ENCODE peak calls at places on chromosomes 12 and 14, in five cellular contexts. One of them, this sample, is unnamed.

GRCh38 chr12:16454481-16454880 is 107.0 kb downstream of the MGST1 start:
- DNase-seq in NT2/D1: no peak
- DNase-seq in endodermal cell: no peak
- DNase-seq in colonic mucosa: no peak
- DNase-seq in pancreas: no peak
- DNase-seq in this sample: no peak

GRCh38 chr12:124428792-124429281 is 133.9 kb downstream of the RFLNA start:
- DNase-seq in NT2/D1: no peak
- DNase-seq in endodermal cell: no peak
- DNase-seq in colonic mucosa: no peak
- DNase-seq in pancreas: no peak
- DNase-seq in this sample: no peak

GRCh38 chr14:101215266-101215665 is 311.7 kb upstream of the RTL1 start:
- DNase-seq in NT2/D1: no peak
- DNase-seq in endodermal cell: no peak
- DNase-seq in colonic mucosa: no peak
- DNase-seq in pancreas: no peak
- DNase-seq in this sample: no peak

GRCh38 chr14:23951590-23952143 is 1.9 kb upstream of the DHRS4 start:
- DNase-seq in NT2/D1: no peak
- DNase-seq in endodermal cell: peak; percentile 67
- DNase-seq in colonic mucosa: no peak
- DNase-seq in pancreas: peak; percentile 72
- DNase-seq in this sample: no peak

GRCh38 chr12:65670775-65671174 is 153.5 kb upstream of the HMGA2 start:
- DNase-seq in NT2/D1: no peak
- DNase-seq in endodermal cell: no peak
- DNase-seq in colonic mucosa: no peak
- DNase-seq in pancreas: no peak
- DNase-seq in this sample: no peak

GRCh38 chr14:26841361-26841760 is 243.5 kb upstream of the NOVA1 start:
- DNase-seq in NT2/D1: no peak
- DNase-seq in endodermal cell: no peak
- DNase-seq in colonic mucosa: no peak
- DNase-seq in pancreas: no peak
- DNase-seq in this sample: no peak

GRCh38 chr12:125125271-125125670 is 60.0 kb downstream of the AACS start:
- DNase-seq in NT2/D1: no peak
- DNase-seq in endodermal cell: no peak
- DNase-seq in colonic mucosa: peak; percentile 81
- DNase-seq in pancreas: no peak
- DNase-seq in this sample: no peak

GRCh38 chr14:68715032-68715924 is 77.6 kb downstream of the ZFP36L1 start:
- DNase-seq in NT2/D1: no peak
- DNase-seq in endodermal cell: no peak
- DNase-seq in colonic mucosa: no peak
- DNase-seq in pancreas: no peak
- DNase-seq in this sample: no peak

GRCh38 chr14:85439696-85440328 is 90.1 kb upstream of the FLRT2 start:
- DNase-seq in NT2/D1: no peak
- DNase-seq in endodermal cell: no peak
- DNase-seq in colonic mucosa: no peak
- DNase-seq in pancreas: no peak
- DNase-seq in this sample: no peak
- H3K9me3 ChIP-seq in NT2/D1: no peaks in the 10 kb centered on the region
- H3K9me3 ChIP-seq in endodermal cell: peaks cover 8% of the 10 kb centered on the region
- H3K9me3 ChIP-seq in colonic mucosa: no peaks in the 10 kb centered on the region
- H3K9me3 ChIP-seq in pancreas: no peaks in the 10 kb centered on the region
- H3K9me3 ChIP-seq in this sample: no peaks in the 10 kb centered on the region

GRCh38 chr12:128856035-128856790 is 2.9 kb downstream of the GLT1D1 start:
- DNase-seq in NT2/D1: no peak
- DNase-seq in endodermal cell: peak; percentile 79
- DNase-seq in colonic mucosa: no peak
- DNase-seq in pancreas: no peak
- DNase-seq in this sample: no peak
- H3K27me3 ChIP-seq in NT2/D1: peaks cover 14% of the 10 kb centered on the region
- H3K27me3 ChIP-seq in endodermal cell: no peaks in the 10 kb centered on the region
- H3K27me3 ChIP-seq in colonic mucosa: peaks cover 3% of the 10 kb centered on the region
- H3K27me3 ChIP-seq in pancreas: peaks cover 13% of the 10 kb centered on the region
- H3K27me3 ChIP-seq in this sample: no peaks in the 10 kb centered on the region

DNA sequence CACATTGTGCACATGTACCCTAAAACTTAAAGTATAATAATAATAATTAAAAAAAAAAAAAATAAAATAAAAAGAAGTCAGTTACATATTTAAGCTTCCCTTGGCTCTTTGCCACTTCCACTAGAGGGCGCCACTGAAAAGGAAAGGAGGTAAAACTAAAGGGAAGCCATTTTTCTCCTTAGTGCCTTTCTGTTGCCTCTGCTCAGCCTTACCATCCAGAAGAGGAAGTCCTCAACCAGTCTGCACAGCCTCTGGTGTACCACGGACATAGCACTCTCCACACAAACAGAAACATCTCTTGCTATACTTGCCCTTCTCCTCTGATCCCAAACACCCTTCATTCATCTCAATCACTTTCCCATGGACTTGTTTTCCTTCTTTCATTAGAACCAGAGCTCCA is 169.0 kb upstream of the EEA1 start:
- DNase-seq in NT2/D1: peak; percentile 47
- DNase-seq in endodermal cell: peak; percentile 88
- DNase-seq in colonic mucosa: peak; percentile 85
- DNase-seq in pancreas: peak; percentile 45
- DNase-seq in this sample: no peak
- H3K4me1 ChIP-seq in NT2/D1: no peaks in the 10 kb centered on the region
- H3K4me1 ChIP-seq in endodermal cell: peaks cover 2% of the 10 kb centered on the region
- H3K4me1 ChIP-seq in colonic mucosa: no peaks in the 10 kb centered on the region
- H3K4me1 ChIP-seq in pancreas: no peaks in the 10 kb centered on the region
- H3K4me1 ChIP-seq in this sample: no peaks in the 10 kb centered on the region

GRCh38 chr12:34306133-34306830 is 284.0 kb downstream of the ALG10 start:
- DNase-seq in NT2/D1: no peak
- DNase-seq in endodermal cell: no peak
- DNase-seq in colonic mucosa: no peak
- DNase-seq in pancreas: no peak
- DNase-seq in this sample: no peak

GRCh38 chr12:34304001-34304400 is 281.7 kb downstream of the ALG10 start:
- DNase-seq in NT2/D1: no peak
- DNase-seq in endodermal cell: no peak
- DNase-seq in colonic mucosa: no peak
- DNase-seq in pancreas: no peak
- DNase-seq in this sample: no peak

GRCh38 chr12:34304546-34304945 is 282.2 kb downstream of the ALG10 start:
- DNase-seq in NT2/D1: no peak
- DNase-seq in endodermal cell: no peak
- DNase-seq in colonic mucosa: no peak
- DNase-seq in pancreas: no peak
- DNase-seq in this sample: no peak

GRCh38 chr12:34303091-34303870 is 281.0 kb downstream of the ALG10 start:
- DNase-seq in NT2/D1: no peak
- DNase-seq in endodermal cell: no peak
- DNase-seq in colonic mucosa: no peak
- DNase-seq in pancreas: no peak
- DNase-seq in this sample: no peak

GRCh38 chr12:34305176-34305575 is 282.9 kb downstream of the ALG10 start:
- DNase-seq in NT2/D1: no peak
- DNase-seq in endodermal cell: no peak
- DNase-seq in colonic mucosa: no peak
- DNase-seq in pancreas: no peak
- DNase-seq in this sample: no peak
- H3K9me3 ChIP-seq in NT2/D1: no peaks in the 10 kb centered on the region
- H3K9me3 ChIP-seq in endodermal cell: peaks cover 60% of the 10 kb centered on the region
- H3K9me3 ChIP-seq in colonic mucosa: no peaks in the 10 kb centered on the region
- H3K9me3 ChIP-seq in pancreas: no peaks in the 10 kb centered on the region
- H3K9me3 ChIP-seq in this sample: peaks cover 44% of the 10 kb centered on the region

DNA sequence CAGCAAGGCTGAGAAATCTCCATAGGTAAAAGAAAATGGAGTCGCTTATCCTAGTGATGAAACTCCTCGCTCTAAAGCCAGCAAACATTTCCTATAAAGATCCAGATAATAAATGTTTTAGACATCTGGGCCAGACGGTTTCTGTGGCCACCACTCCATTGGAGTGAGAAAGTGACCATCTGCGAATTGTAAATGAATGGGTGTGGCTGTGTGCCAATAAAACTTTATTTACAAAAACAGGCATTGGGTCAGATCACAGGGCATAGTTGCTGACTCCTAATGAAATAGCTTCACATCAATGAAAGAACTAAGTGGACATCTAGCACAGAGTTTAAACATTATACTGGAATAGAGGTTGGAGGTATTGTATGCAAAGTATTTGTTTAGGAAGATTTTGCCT is 15.7 kb upstream of the FZD10 start:
- DNase-seq in NT2/D1: no peak
- DNase-seq in endodermal cell: no peak
- DNase-seq in colonic mucosa: no peak
- DNase-seq in pancreas: no peak
- DNase-seq in this sample: no peak
- H3K27me3 ChIP-seq in NT2/D1: peaks cover 41% of the 10 kb centered on the region
- H3K27me3 ChIP-seq in endodermal cell: peaks cover 93% of the 10 kb centered on the region
- H3K27me3 ChIP-seq in colonic mucosa: no peaks in the 10 kb centered on the region
- H3K27me3 ChIP-seq in pancreas: no peaks in the 10 kb centered on the region
- H3K27me3 ChIP-seq in this sample: no peaks in the 10 kb centered on the region

DNA sequence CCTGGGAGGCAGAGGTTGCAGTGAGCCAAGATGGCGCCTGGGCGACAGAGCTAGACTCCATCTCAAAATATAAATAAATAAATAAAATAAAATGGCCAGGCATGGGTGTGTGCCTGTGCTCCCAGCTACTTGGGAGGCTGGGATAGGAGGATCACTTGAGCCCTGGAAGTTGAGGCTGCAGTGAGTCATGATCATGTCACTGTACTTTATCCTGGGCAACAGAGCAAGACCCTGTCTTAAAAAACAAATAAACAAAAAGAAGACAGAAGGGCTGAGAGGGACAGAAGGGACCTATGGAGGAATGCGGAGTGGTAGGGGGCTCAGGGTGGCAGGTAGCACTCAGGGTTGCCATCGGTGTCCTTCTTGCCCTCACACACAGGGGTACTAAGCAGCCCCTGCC is 40.8 kb downstream of the PRPF40B start:
- DNase-seq in NT2/D1: no peak
- DNase-seq in endodermal cell: no peak
- DNase-seq in colonic mucosa: no peak
- DNase-seq in pancreas: no peak
- DNase-seq in this sample: no peak
- H3K4me1 ChIP-seq in NT2/D1: peaks cover 14% of the 10 kb centered on the region
- H3K4me1 ChIP-seq in endodermal cell: no peaks in the 10 kb centered on the region
- H3K4me1 ChIP-seq in colonic mucosa: peaks cover 14% of the 10 kb centered on the region
- H3K4me1 ChIP-seq in pancreas: no peaks in the 10 kb centered on the region
- H3K4me1 ChIP-seq in this sample: peaks cover 3% of the 10 kb centered on the region

DNA sequence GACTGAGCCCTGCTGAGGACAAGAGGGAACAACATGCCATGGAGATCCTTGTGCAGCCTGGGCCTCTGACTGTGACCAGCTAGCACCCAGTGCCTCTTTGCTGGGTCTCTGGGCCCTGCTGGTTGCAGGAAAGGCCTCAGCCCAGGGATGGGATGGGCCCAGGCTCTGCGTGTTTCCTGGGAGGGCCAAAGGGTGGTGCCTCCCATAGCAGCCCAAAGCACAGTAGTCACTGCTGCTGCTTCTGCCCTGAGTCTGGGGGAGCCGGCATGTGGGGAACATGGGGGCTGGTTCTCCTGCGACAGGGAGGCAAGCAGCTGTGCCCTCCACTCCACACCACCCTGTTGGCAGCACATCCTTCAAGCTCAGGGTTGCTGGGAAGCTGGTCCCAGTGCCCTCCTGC is 18.5 kb downstream of the ANHX start:
- DNase-seq in NT2/D1: no peak
- DNase-seq in endodermal cell: peak; percentile 18
- DNase-seq in colonic mucosa: no peak
- DNase-seq in pancreas: no peak
- DNase-seq in this sample: no peak
- H3K9me3 ChIP-seq in NT2/D1: peaks cover 55% of the 10 kb centered on the region
- H3K9me3 ChIP-seq in endodermal cell: peaks cover 64% of the 10 kb centered on the region
- H3K9me3 ChIP-seq in colonic mucosa: no peaks in the 10 kb centered on the region
- H3K9me3 ChIP-seq in pancreas: no peaks in the 10 kb centered on the region
- H3K9me3 ChIP-seq in this sample: peaks cover 41% of the 10 kb centered on the region

DNA sequence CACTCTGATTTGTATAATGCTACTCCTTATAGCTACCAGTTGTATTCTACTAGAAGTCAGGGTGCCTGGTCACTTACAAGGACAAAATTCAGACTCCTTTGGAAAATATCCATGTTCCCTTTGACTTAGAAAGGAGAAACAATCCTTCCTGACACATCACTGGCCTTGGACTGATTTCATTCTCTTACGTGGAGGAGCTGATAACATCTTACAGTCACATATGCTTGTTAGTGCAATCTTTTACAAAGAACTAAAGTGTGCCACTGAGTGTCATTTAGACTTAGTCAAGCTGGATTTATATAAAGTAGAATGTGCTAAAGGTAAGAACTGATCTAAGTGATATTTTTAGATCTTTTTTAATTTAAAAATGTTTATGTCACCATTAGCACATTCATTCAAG is 131.0 kb upstream of the TMTC2 start:
- DNase-seq in NT2/D1: no peak
- DNase-seq in endodermal cell: no peak
- DNase-seq in colonic mucosa: no peak
- DNase-seq in pancreas: no peak
- DNase-seq in this sample: no peak
- H3K27me3 ChIP-seq in NT2/D1: no peaks in the 10 kb centered on the region
- H3K27me3 ChIP-seq in endodermal cell: no peaks in the 10 kb centered on the region
- H3K27me3 ChIP-seq in colonic mucosa: no peaks in the 10 kb centered on the region
- H3K27me3 ChIP-seq in pancreas: no peaks in the 10 kb centered on the region
- H3K27me3 ChIP-seq in this sample: no peaks in the 10 kb centered on the region

GRCh38 chr14:22488522-22489246 is 100.3 kb downstream of the DAD1 start:
- DNase-seq in NT2/D1: no peak
- DNase-seq in endodermal cell: no peak
- DNase-seq in colonic mucosa: no peak
- DNase-seq in pancreas: no peak
- DNase-seq in this sample: no peak

GRCh38 chr14:22489957-22490950 is 98.8 kb downstream of the DAD1 start:
- DNase-seq in NT2/D1: no peak
- DNase-seq in endodermal cell: no peak
- DNase-seq in colonic mucosa: no peak
- DNase-seq in pancreas: no peak
- DNase-seq in this sample: no peak

GRCh38 chr14:22487401-22487800 is 101.6 kb downstream of the DAD1 start:
- DNase-seq in NT2/D1: no peak
- DNase-seq in endodermal cell: no peak
- DNase-seq in colonic mucosa: no peak
- DNase-seq in pancreas: no peak
- DNase-seq in this sample: no peak

GRCh38 chr14:22487941-22488340 is 101.1 kb downstream of the DAD1 start:
- DNase-seq in NT2/D1: no peak
- DNase-seq in endodermal cell: no peak
- DNase-seq in colonic mucosa: no peak
- DNase-seq in pancreas: no peak
- DNase-seq in this sample: no peak

GRCh38 chr14:22489247-22489551 is 99.8 kb downstream of the DAD1 start:
- DNase-seq in NT2/D1: no peak
- DNase-seq in endodermal cell: peak; percentile 57
- DNase-seq in colonic mucosa: no peak
- DNase-seq in pancreas: no peak
- DNase-seq in this sample: no peak
- H3K4me1 ChIP-seq in NT2/D1: no peaks in the 10 kb centered on the region
- H3K4me1 ChIP-seq in endodermal cell: peaks cover 7% of the 10 kb centered on the region
- H3K4me1 ChIP-seq in colonic mucosa: no peaks in the 10 kb centered on the region
- H3K4me1 ChIP-seq in pancreas: no peaks in the 10 kb centered on the region
- H3K4me1 ChIP-seq in this sample: peaks cover 2% of the 10 kb centered on the region

GRCh38 chr14:41385787-41386186 is 220.9 kb upstream of the LRFN5 start:
- DNase-seq in NT2/D1: no peak
- DNase-seq in endodermal cell: no peak
- DNase-seq in colonic mucosa: no peak
- DNase-seq in pancreas: no peak
- DNase-seq in this sample: no peak
- H3K9me3 ChIP-seq in NT2/D1: no peaks in the 10 kb centered on the region
- H3K9me3 ChIP-seq in endodermal cell: no peaks in the 10 kb centered on the region
- H3K9me3 ChIP-seq in colonic mucosa: no peaks in the 10 kb centered on the region
- H3K9me3 ChIP-seq in pancreas: no peaks in the 10 kb centered on the region
- H3K9me3 ChIP-seq in this sample: no peaks in the 10 kb centered on the region

This sample was measured in iPS DF 6.9.